ENCODE peak calls at places on chromosomes 12 and 14, in four cellular contexts. V is mucosa of descending colon, G is cardiac fibroblast, H is mesothelial cell of epicardium. J is an unnamed sample.

GRCh38 chr12:117470804-117471203 is 109.4 kb upstream of the NOS1 start:
- DNase-seq in V (no peak), G (no peak), H (no peak), J (no peak)

GRCh38 chr14:97948841-97949240 is 1151.7 kb downstream of the VRK1 start:
- DNase-seq in V (no peak), G (no peak), H (no peak), J (no peak)

GRCh38 chr12:67671419-67671818 is 22.9 kb downstream of the DYRK2 start:
- DNase-seq in V (no peak), G (peak), H (no peak), J (no peak)

GRCh38 chr12:103620395-103620794 is 33.3 kb downstream of the STAB2 start:
- DNase-seq in V (no peak), G (no peak), H (no peak), J (no peak)

GRCh38 chr14:69363055-69363454 is 35.0 kb downstream of the ERH start:
- DNase-seq in V (no peak), G (peak), H (no peak), J (no peak)

GRCh38 chr12:71870409-71870808 is 30.9 kb downstream of the TBC1D15 start:
- DNase-seq in V (no peak), G (no peak), H (no peak), J (no peak)

GRCh38 chr12:42326466-42327226 is 679 bp downstream of the PPHLN1 start:
- DNase-seq in V (peak), G (peak), H (no peak), J (no peak)

GRCh38 chr14:65310568-65310967 is 102.0 kb upstream of the FUT8 start:
- DNase-seq in V (no peak), G (no peak), H (no peak), J (no peak)

DNA sequence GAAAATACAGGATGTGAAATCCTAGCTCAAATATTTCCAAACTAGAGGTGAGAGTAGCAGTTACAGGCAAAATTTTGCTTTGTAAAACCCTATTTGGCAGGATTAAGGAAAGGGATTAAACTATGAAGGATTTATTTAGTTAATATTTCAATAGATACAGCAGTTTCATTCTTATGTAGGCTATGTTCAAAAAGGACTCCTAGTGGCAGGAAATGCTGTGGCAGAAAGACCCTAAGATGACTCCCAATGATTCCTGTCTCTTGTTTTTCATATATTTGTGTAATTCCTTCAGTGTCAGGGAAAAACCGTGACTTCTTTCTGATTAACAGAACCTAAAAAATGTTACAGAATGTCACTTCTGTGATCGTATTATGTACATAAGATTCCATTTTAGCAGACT is 299.5 kb upstream of the RPL10L start:
- DNase-seq in V (no peak), G (no peak), H (no peak), J (no peak)
- TF ChIP-seq CTCF in V (no peak), G (no peak), H (no peak), J (peak)

GRCh38 chr12:91361864-91362263 is 179.2 kb upstream of the DCN start:
- DNase-seq in V (no peak), G (peak), H (no peak), J (no peak)
- TF ChIP-seq CTCF in V (no peak), G (peak), H (peak), J (peak)

GRCh38 chr14:55349565-55349964 is 62.1 kb downstream of the ATG14 start:
- DNase-seq in V (peak), G (no peak), H (no peak), J (no peak)

GRCh38 chr14:55351111-55351510 is 60.5 kb downstream of the ATG14 start:
- DNase-seq in V (no peak), G (no peak), H (no peak), J (no peak)

GRCh38 chr14:55348766-55349453 is 62.7 kb downstream of the ATG14 start:
- DNase-seq in V (no peak), G (no peak), H (no peak), J (no peak)

GRCh38 chr14:55352201-55352600 is 59.4 kb downstream of the ATG14 start:
- DNase-seq in V (no peak), G (no peak), H (no peak), J (no peak)

DNA sequence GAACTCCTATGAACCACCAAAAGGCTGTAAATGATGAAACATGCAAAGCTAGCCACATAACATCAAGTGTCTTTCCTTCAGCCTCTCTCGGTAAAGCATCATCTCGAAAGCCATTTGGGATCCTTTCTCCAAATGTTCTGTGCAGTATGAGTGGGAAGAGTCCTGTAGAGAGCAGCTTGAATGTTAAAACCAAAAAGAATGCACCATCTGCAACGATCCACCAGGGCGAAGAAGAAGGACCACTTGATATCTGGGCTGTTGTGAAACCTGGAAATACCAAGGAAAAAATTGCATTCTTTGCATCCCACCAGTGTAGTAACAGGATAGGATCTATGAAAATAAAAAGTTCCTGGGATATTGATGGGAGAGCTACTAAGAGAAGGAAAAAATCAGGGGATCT is 61.2 kb downstream of the ATG14 start:
- DNase-seq in V (no peak), G (no peak), H (no peak), J (no peak)
- TF ChIP-seq CTCF in V (no peak), G (no peak), H (peak), J (no peak)

DNA sequence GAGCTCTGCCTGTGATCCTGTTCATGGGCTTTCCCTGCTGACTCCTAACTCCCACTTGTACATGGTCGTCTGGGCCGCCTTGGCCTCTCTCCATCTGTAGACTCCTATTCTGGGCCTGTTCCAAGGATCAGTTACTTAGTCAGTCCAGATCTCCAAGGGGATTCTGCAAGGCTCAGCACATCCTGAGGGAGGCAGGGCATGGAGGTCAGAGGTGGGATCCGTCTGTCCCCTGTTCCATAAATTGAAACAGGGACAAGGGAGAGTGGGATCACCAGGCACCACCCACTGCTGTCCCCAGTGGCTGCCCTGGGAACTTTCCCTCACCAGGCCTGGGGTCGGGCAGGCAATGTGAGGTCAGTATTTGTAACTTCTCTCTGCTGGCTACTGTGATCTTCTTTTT is 43.5 kb downstream of the KCTD10 start:
- DNase-seq in V (no peak), G (no peak), H (no peak), J (no peak)
- TF ChIP-seq CTCF in V (no peak), G (peak), H (peak), J (peak)